ENCODE peak calls at places on chromosomes 11 and 22, in six cellular contexts. One of them, this sample, is unnamed.

GRCh38 chr22:49999063-49999900 is 13.3 kb downstream of the IL17REL start:
- DNase-seq in A549: no peak
- DNase-seq in right lobe of liver: peak; percentile 50
- DNase-seq in SK-N-DZ: no peak
- DNase-seq in stimulated activated CD4-positive, alpha-beta T cell treated with anti-CD3 and anti-CD28 coated beads, Interleukin-2, amount 100 ng/mL, for 48 hours: no peak
- DNase-seq in Daoy: peak; percentile 2
- DNase-seq in this sample: no peak

GRCh38 chr22:44337658-44338004 is 24.9 kb upstream of the SHISAL1 start:
- DNase-seq in A549: peak; percentile 38
- DNase-seq in right lobe of liver: no peak
- DNase-seq in SK-N-DZ: no peak
- DNase-seq in stimulated activated CD4-positive, alpha-beta T cell treated with anti-CD3 and anti-CD28 coated beads, Interleukin-2, amount 100 ng/mL, for 48 hours: no peak
- DNase-seq in Daoy: peak; percentile 86
- DNase-seq in this sample: peak; percentile 84

GRCh38 chr11:115760921-115761320 is 256.7 kb upstream of the CADM1 start:
- DNase-seq in A549: no peak
- DNase-seq in right lobe of liver: no peak
- DNase-seq in SK-N-DZ: no peak
- DNase-seq in stimulated activated CD4-positive, alpha-beta T cell treated with anti-CD3 and anti-CD28 coated beads, Interleukin-2, amount 100 ng/mL, for 48 hours: no peak
- DNase-seq in Daoy: no peak
- DNase-seq in this sample: no peak

GRCh38 chr22:49237703-49238102 is 590.0 kb downstream of the BRD1 start:
- DNase-seq in A549: no peak
- DNase-seq in right lobe of liver: no peak
- DNase-seq in SK-N-DZ: no peak
- DNase-seq in stimulated activated CD4-positive, alpha-beta T cell treated with anti-CD3 and anti-CD28 coated beads, Interleukin-2, amount 100 ng/mL, for 48 hours: no peak
- DNase-seq in Daoy: no peak
- DNase-seq in this sample: no peak

GRCh38 chr11:118791015-118791960 is at the start of gene DDX6:
- DNase-seq in A549: peak; percentile 62
- DNase-seq in right lobe of liver: peak; percentile 94
- DNase-seq in SK-N-DZ: peak; percentile 70
- DNase-seq in stimulated activated CD4-positive, alpha-beta T cell treated with anti-CD3 and anti-CD28 coated beads, Interleukin-2, amount 100 ng/mL, for 48 hours: peak; percentile 83
- DNase-seq in Daoy: peak; percentile 92
- DNase-seq in this sample: peak; percentile 98

GRCh38 chr11:64428685-64429084 is 69.7 kb downstream of the RPS6KA4 start:
- DNase-seq in A549: no peak
- DNase-seq in right lobe of liver: no peak
- DNase-seq in SK-N-DZ: no peak
- DNase-seq in stimulated activated CD4-positive, alpha-beta T cell treated with anti-CD3 and anti-CD28 coated beads, Interleukin-2, amount 100 ng/mL, for 48 hours: no peak
- DNase-seq in Daoy: no peak
- DNase-seq in this sample: peak; percentile 26

GRCh38 chr11:126139541-126140091 is 71.8 kb downstream of the RPUSD4 start:
- DNase-seq in A549: no peak
- DNase-seq in right lobe of liver: no peak
- DNase-seq in SK-N-DZ: no peak
- DNase-seq in stimulated activated CD4-positive, alpha-beta T cell treated with anti-CD3 and anti-CD28 coated beads, Interleukin-2, amount 100 ng/mL, for 48 hours: no peak
- DNase-seq in Daoy: no peak
- DNase-seq in this sample: no peak

GRCh38 chr11:46183819-46184218 is 62.6 kb upstream of the PHF21A start:
- DNase-seq in A549: no peak
- DNase-seq in right lobe of liver: no peak
- DNase-seq in SK-N-DZ: no peak
- DNase-seq in stimulated activated CD4-positive, alpha-beta T cell treated with anti-CD3 and anti-CD28 coated beads, Interleukin-2, amount 100 ng/mL, for 48 hours: no peak
- DNase-seq in Daoy: peak; percentile 73
- DNase-seq in this sample: no peak

GRCh38 chr22:36144886-36145541 is 15.5 kb downstream of the APOL3 start:
- DNase-seq in A549: peak; percentile 12
- DNase-seq in right lobe of liver: peak; percentile 44
- DNase-seq in SK-N-DZ: peak; percentile 66
- DNase-seq in stimulated activated CD4-positive, alpha-beta T cell treated with anti-CD3 and anti-CD28 coated beads, Interleukin-2, amount 100 ng/mL, for 48 hours: no peak
- DNase-seq in Daoy: peak; percentile 71
- DNase-seq in this sample: peak; percentile 65

GRCh38 chr11:108035690-108036089 is 27.0 kb downstream of the CUL5 start:
- DNase-seq in A549: no peak
- DNase-seq in right lobe of liver: no peak
- DNase-seq in SK-N-DZ: no peak
- DNase-seq in stimulated activated CD4-positive, alpha-beta T cell treated with anti-CD3 and anti-CD28 coated beads, Interleukin-2, amount 100 ng/mL, for 48 hours: no peak
- DNase-seq in Daoy: no peak
- DNase-seq in this sample: no peak

GRCh38 chr11:74417379-74417804 is 19.2 kb upstream of the PGM2L1 start:
- DNase-seq in A549: no peak
- DNase-seq in right lobe of liver: no peak
- DNase-seq in SK-N-DZ: no peak
- DNase-seq in stimulated activated CD4-positive, alpha-beta T cell treated with anti-CD3 and anti-CD28 coated beads, Interleukin-2, amount 100 ng/mL, for 48 hours: no peak
- DNase-seq in Daoy: peak; percentile 9
- DNase-seq in this sample: no peak

GRCh38 chr22:39699631-39700348 is 129.2 kb downstream of the CACNA1I start:
- DNase-seq in A549: no peak
- DNase-seq in right lobe of liver: no peak
- DNase-seq in SK-N-DZ: no peak
- DNase-seq in stimulated activated CD4-positive, alpha-beta T cell treated with anti-CD3 and anti-CD28 coated beads, Interleukin-2, amount 100 ng/mL, for 48 hours: no peak
- DNase-seq in Daoy: no peak
- DNase-seq in this sample: no peak

GRCh38 chr11:103609117-103610066 is 427.0 kb upstream of the DDI1 start:
- DNase-seq in A549: peak; percentile 25
- DNase-seq in right lobe of liver: no peak
- DNase-seq in SK-N-DZ: no peak
- DNase-seq in stimulated activated CD4-positive, alpha-beta T cell treated with anti-CD3 and anti-CD28 coated beads, Interleukin-2, amount 100 ng/mL, for 48 hours: no peak
- DNase-seq in Daoy: peak; percentile 55
- DNase-seq in this sample: no peak